ENCODE peak calls at places on chromosome 2, in eight cellular contexts. E, A, S, F, Q, K, U and D are unnamed samples.

GRCh38 chr2:19806591-19806990 is 95.2 kb downstream of the TTC32 start:
- DNase-seq in U (no peak), E (no peak), F (no peak), S (no peak), A (no peak), K (no peak), Q (no peak), D (no peak)

GRCh38 chr2:176565641-176566323 is 296.5 kb downstream of the MTX2 start:
- DNase-seq in E (no peak), S (no peak), U (peak; percentile 16), F (no peak), K (no peak), Q (no peak), A (no peak), D (no peak)

GRCh38 chr2:132374551-132374950 is 42.1 kb upstream of the GPR39 start:
- DNase-seq in E (no peak), S (no peak), U (no peak), K (no peak), F (peak; percentile 84), A (peak; percentile 42), Q (no peak), D (no peak)

GRCh38 chr2:214006601-214007000 is 404.3 kb upstream of the VWC2L start:
- DNase-seq in U (no peak), Q (no peak), E (no peak), K (no peak), A (peak; percentile 12), F (no peak), S (no peak), D (no peak)

GRCh38 chr2:118774458-118775133 is 72.9 kb downstream of the EN1 start:
- DNase-seq in A (peak; percentile 47), E (no peak), Q (peak; percentile 79), K (peak; percentile 15), F (no peak), S (peak; percentile 59), U (peak; percentile 91), D (no peak)

GRCh38 chr2:155141418-155141817 is 442.9 kb downstream of the KCNJ3 start:
- DNase-seq in F (no peak), K (no peak), Q (no peak), U (peak; percentile 9), E (no peak), S (no peak), A (no peak), D (no peak)

GRCh38 chr2:176120369-176121307 is 1.9 kb upstream of the HOXD9 start:
- DNase-seq in E (no peak), Q (no peak), K (no peak), F (no peak), U (no peak), S (no peak), A (no peak), D (no peak)

GRCh38 chr2:232146294-232146693 is 184.8 kb downstream of the DIS3L2 start:
- DNase-seq in S (no peak), K (no peak), F (no peak), U (no peak), Q (no peak), A (peak; percentile 47), E (no peak), D (no peak)

GRCh38 chr2:230335461-230335863 is 8.5 kb downstream of the SP140L start:
- DNase-seq in F (no peak), U (no peak), E (no peak), Q (no peak), K (no peak), S (no peak), A (peak; percentile 38), D (no peak)

GRCh38 chr2:197908191-197908590 is 103.8 kb downstream of the PLCL1 start:
- DNase-seq in F (no peak), K (no peak), A (no peak), Q (no peak), U (no peak), E (no peak), S (no peak), D (no peak)

GRCh38 chr2:176641436-176641835 is 372.2 kb downstream of the MTX2 start:
- DNase-seq in A (no peak), S (no peak), E (no peak), Q (no peak), F (no peak), U (no peak), K (no peak), D (no peak)

GRCh38 chr2:231887756-231888155 is 38.4 kb downstream of the NPPC start:
- DNase-seq in S (no peak), Q (no peak), E (no peak), U (no peak), A (no peak), F (no peak), K (no peak), D (no peak)

GRCh38 chr2:10166489-10167295 is 44.2 kb downstream of the RRM2 start:
- DNase-seq in Q (no peak), S (no peak), A (no peak), F (no peak), K (no peak), E (no peak), U (no peak), D (no peak)

GRCh38 chr2:42622943-42623676 is 54.7 kb downstream of the MTA3 start:
- DNase-seq in U (peak; percentile 68), E (no peak), F (no peak), A (no peak), S (no peak), K (no peak), Q (peak; percentile 31), D (no peak)

GRCh38 chr2:237423891-237424290 is 9.9 kb upstream of the COL6A3 start:
- DNase-seq in E (no peak), S (no peak), Q (no peak), K (no peak), U (no peak), F (no peak), A (no peak), D (no peak)

GRCh38 chr2:165571477-165571876 is 102.0 kb downstream of the CSRNP3 start:
- DNase-seq in U (no peak), A (no peak), K (no peak), E (no peak), S (no peak), F (no peak), Q (no peak), D (no peak)

GRCh38 chr2:67716895-67717294 is 319.8 kb downstream of the ETAA1 start:
- DNase-seq in F (peak; percentile 5), A (no peak), S (no peak), U (no peak), E (no peak), K (no peak), Q (no peak), D (no peak)

GRCh38 chr2:49935456-49935855 is 781.1 kb upstream of the FSHR start:
- DNase-seq in Q (no peak), S (no peak), E (no peak), F (no peak), K (no peak), U (no peak), A (no peak), D (no peak)

GRCh38 chr2:233031556-233032500 is 644 bp upstream of the NEU2 start:
- DNase-seq in S (no peak), F (no peak), A (no peak), U (peak; percentile 41), K (no peak), Q (no peak), E (no peak), D (no peak)

GRCh38 chr2:233775414-233775813 is 2.7 kb upstream of the MROH2A start:
- DNase-seq in A (no peak), F (peak; percentile 4), U (no peak), Q (no peak), E (no peak), S (no peak), K (no peak), D (no peak)